ENCODE peak calls at places on chromosomes 16 and 17, in six cellular contexts. N is CD8-positive, alpha-beta memory T cell; Y is right cardiac atrium; P is pancreas; B is naive thymus-derived CD4-positive, alpha-beta T cell; K is mammary epithelial cell. R is an unnamed sample.
A peak's percentile ranks its signal among the peaks of the same experiment; 100 is the strongest.

GRCh38 chr16:73253922-73254480 is 206.1 kb upstream of the ZFHX3 start:
- DNase-seq in N (no peak), Y (no peak), P (no peak), B (no peak), K (no peak), R (no peak)

GRCh38 chr16:2497116-2497630 is 16.6 kb upstream of the ATP6V0C start:
- DNase-seq in N (no peak), Y (peak; percentile 94), P (no peak), B (no peak), K (no peak), R (no peak)

GRCh38 chr16:87332150-87332549 is 15.0 kb upstream of the C16orf95 start:
- DNase-seq in N (no peak), Y (no peak), P (no peak), B (no peak), K (no peak), R (no peak)

GRCh38 chr17:17781591-17782424 is 55.0 kb downstream of the SREBF1 start:
- DNase-seq in N (no peak), Y (peak; percentile 93), P (peak; percentile 79), B (peak; percentile 60), K (no peak), R (peak; percentile 58)

GRCh38 chr16:73605309-73605708 is 557.4 kb upstream of the ZFHX3 start:
- DNase-seq in N (no peak), Y (no peak), P (no peak), B (no peak), K (no peak), R (no peak)

GRCh38 chr17:5500247-5500803 is 14.0 kb downstream of the MIS12 start:
- DNase-seq in N (no peak), Y (no peak), P (no peak), B (no peak), K (no peak), R (no peak)

GRCh38 chr17:1865252-1866037 is 35.6 kb downstream of the RPA1 start:
- DNase-seq in N (peak; percentile 63), Y (no peak), P (peak; percentile 20), B (peak; percentile 55), K (peak; percentile 35), R (no peak)

GRCh38 chr17:34241062-34241461 is 14.0 kb upstream of the CCL2 start:
- DNase-seq in N (no peak), Y (peak; percentile 91), P (peak; percentile 54), B (no peak), K (no peak), R (no peak)

GRCh38 chr16:65118866-65119265 is 3.0 kb downstream of the CDH11 start:
- DNase-seq in N (no peak), Y (peak; percentile 29), P (no peak), B (no peak), K (no peak), R (no peak)

GRCh38 chr17:61251939-61252865 is 147.4 kb upstream of the TBX2 start:
- DNase-seq in N (no peak), Y (peak; percentile 98), P (peak; percentile 74), B (no peak), K (no peak), R (peak; percentile 92)

GRCh38 chr17:66947311-66947710 is 17.2 kb upstream of the CACNG4 start:
- DNase-seq in N (no peak), Y (no peak), P (no peak), B (no peak), K (no peak), R (no peak)

GRCh38 chr16:25108054-25108453 is 3.5 kb upstream of the LCMT1 start:
- DNase-seq in N (peak; percentile 73), Y (no peak), P (no peak), B (peak; percentile 52), K (no peak), R (no peak)

GRCh38 chr16:73350707-73351452 is 303.0 kb upstream of the ZFHX3 start:
- DNase-seq in N (no peak), Y (no peak), P (no peak), B (no peak), K (no peak), R (no peak)

GRCh38 chr17:28645576-28645939 is 600 bp upstream of the BLTP2 start:
- DNase-seq in N (no peak), Y (no peak), P (no peak), B (no peak), K (no peak), R (no peak)

GRCh38 chr16:3187798-3188674 is at the start of gene OR1F1:
- DNase-seq in N (peak; percentile 64), Y (no peak), P (no peak), B (peak; percentile 58), K (peak; percentile 90), R (no peak)

GRCh38 chr16:69619514-69619913 is 53.7 kb downstream of the NFAT5 start:
- DNase-seq in N (no peak), Y (no peak), P (no peak), B (no peak), K (no peak), R (no peak)

GRCh38 chr17:77281904-77282367 is 141.2 kb downstream of the SEC14L1 start:
- DNase-seq in N (no peak), Y (no peak), P (no peak), B (no peak), K (no peak), R (no peak)

GRCh38 chr16:78648517-78648916 is 549.1 kb downstream of the WWOX start:
- DNase-seq in N (no peak), Y (peak; percentile 50), P (no peak), B (no peak), K (no peak), R (no peak)

GRCh38 chr16:86396318-86396882 is 113.9 kb upstream of the FOXF1 start:
- DNase-seq in N (no peak), Y (no peak), P (no peak), B (no peak), K (peak; percentile 24), R (no peak)

DNA sequence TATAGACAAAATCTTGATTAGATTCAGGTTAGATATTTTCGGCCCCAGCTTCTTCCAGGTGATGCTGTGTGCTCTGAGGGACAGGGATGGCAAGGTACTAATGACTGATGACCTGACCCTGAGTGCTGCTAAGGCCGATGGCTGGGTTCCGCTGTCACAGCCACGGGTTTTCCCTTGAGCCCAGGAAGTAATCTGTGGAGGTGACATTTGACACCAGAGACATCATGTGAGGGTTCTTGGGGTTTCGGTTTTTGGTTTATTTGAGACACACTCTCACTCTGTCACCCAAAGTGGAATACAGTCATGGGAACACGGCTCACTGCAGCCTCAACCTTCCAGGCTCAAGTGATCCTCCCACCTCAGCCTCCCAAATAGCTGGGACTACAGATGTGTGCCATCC is 9.8 kb downstream of the OTOP3 start:
- DNase-seq in N (no peak), Y (no peak), P (no peak), B (no peak), K (no peak), R (no peak)
- H3K4me3 ChIP-seq in N (no peak overlapping the region), Y (no peak overlapping the region), P (no peak overlapping the region), B (no peak overlapping the region), K (no peak overlapping the region), R (no peak overlapping the region)

DNA sequence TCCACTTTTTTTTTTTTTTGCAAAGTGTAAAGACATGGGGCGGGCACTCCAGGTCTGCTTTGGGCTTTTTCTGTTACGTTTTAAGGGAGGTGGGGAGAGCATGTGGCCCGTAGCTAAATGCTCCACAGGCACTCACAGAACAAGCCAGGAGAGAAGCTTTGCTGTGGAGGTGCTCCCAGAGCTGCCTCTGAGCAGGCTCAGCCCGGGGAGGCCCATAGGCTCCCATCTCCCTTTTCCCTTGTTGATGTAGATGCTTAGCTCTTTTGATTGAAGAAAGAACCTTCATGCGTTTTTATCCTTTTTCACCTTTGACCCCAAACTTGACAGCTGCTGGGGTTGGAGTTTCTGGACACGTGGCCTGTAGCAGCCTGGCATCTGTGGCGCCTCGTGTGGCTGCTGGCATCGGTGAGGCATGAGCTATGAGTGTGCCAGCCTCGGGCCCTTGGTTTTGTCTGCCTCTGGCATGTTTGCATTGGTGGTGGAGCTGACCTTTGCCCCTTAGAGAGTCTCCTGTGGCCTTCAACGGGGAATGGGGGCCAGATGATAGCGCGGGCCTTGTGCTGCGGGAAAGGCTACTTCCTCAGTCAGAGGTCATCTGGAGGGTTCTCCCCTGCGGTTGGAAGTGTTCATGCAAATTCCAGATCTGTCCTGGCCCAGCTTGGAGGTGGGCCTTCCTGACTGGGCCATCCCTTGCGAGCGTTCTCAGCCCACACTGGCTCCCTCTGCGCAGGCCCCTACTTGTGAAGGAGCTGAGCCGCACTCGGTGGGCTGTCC is 20.0 kb upstream of the IL17C start:
- DNase-seq in N (no peak), Y (no peak), P (no peak), B (no peak), K (no peak), R (no peak)
- H3K27ac ChIP-seq in N (peak overlapping the region; percentile 80), Y (peak overlapping the region; percentile 14), P (no peak overlapping the region), B (no peak overlapping the region), K (no peak overlapping the region), R (no peak overlapping the region)

DNA sequence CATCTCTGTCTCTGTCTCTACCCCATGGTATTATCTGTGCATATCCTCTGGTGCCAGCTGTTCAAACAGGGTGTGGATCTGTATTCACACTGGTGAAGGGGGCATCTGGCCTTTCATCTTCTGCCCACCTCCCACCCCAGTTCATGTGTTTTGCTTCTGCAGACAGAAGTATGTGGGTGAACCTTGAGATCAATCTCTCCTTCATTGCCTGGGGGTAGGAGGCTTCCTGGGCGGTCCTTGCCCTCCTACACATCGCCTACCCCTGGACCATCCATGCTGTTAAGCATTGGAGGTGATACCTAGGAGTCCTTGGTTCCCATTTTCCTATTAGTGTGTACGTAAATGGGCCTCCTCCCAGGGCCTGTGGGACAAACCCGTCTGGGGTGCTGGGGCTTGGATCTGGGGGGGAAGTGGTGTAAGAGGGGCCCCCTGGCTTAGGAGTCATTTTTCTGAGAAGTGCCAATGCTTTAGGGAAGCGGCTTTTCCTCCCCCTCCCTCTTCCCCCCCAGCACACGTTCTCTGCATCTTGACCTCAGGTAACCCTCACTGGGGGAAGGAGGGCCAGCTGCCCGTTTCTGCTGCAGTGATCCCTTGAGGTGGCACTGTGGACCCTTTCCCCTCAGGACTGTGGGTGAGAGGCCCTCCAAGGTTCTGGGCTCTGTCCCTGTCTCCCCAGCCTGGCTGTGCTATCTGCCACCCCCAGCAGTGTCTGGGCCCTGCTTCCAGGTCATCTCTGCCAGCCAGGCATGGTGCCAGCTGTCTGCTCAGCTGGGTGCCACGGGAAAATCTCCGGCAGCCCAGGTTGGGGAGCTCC is 21.2 kb downstream of the RARA start:
- DNase-seq in N (no peak), Y (peak; percentile 90), P (peak; percentile 84), B (no peak), K (no peak), R (no peak)
- H3K4me3 ChIP-seq in N (peak overlapping the region; percentile 31), Y (no peak overlapping the region), P (no peak overlapping the region), B (peak overlapping the region; percentile 25), K (no peak overlapping the region), R (no peak overlapping the region)

DNA sequence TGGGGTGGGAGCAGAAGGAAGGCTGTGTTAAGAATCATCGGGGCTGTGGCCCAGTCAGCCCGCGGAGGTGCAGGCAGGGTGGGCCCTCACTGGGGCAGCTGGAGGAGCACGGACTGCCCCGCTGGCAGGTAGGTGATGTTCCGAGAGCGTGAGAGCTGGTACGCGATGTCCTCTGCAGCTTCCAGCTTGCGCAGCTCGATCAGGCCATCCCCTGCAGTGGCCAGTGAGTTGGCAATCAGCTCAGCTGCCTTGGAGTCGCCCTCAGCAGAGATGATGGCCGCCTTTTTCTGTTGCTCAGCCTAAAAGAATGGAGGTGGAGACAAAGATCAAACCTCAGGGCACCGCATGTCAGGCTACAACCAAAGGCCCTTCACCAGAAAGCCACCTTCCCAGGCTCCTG is 9.8 kb downstream of the PHB1 start:
- DNase-seq in N (no peak), Y (no peak), P (no peak), B (no peak), K (no peak), R (no peak)
- H3K27ac ChIP-seq in N (no peak overlapping the region), Y (no peak overlapping the region), P (no peak overlapping the region), B (no peak overlapping the region), K (no peak overlapping the region), R (no peak overlapping the region)

GRCh38 chr17:50482516-50482915 is 3.9 kb downstream of the RSAD1 start:
- DNase-seq in N (peak; percentile 74), Y (peak; percentile 98), P (peak; percentile 95), B (peak; percentile 54), K (peak; percentile 86), R (peak; percentile 96)
- H3K4me3 ChIP-seq in N (no peak overlapping the region), Y (no peak overlapping the region), P (no peak overlapping the region), B (no peak overlapping the region), K (no peak overlapping the region), R (no peak overlapping the region)

R was measured in lung.